ENCODE peak calls at places on chromosomes 4 and X, in eight cellular contexts. M, F, K, E, L, Q, Y and Z are unnamed samples.
A peak's percentile ranks its signal among the peaks of the same experiment; 100 is the strongest.

GRCh38 chr4:123421227-123421941 is 24.8 kb downstream of the SPRY1 start:
- DNase-seq in M (no peak), F (no peak), K (no peak), E (no peak), L (no peak), Q (no peak), Y (no peak), Z (no peak)

GRCh38 chr4:2341911-2342652 is 76.4 kb downstream of the ZFYVE28 start:
- DNase-seq in M (peak; percentile 23), F (no peak), K (no peak), E (no peak), L (no peak), Q (no peak), Y (peak; percentile 10), Z (no peak)

GRCh38 chr4:144449623-144450022 is 196.3 kb upstream of the HHIP start:
- DNase-seq in M (no peak), F (no peak), K (peak; percentile 42), E (no peak), L (no peak), Q (peak; percentile 53), Y (no peak), Z (no peak)

GRCh38 chr4:77354550-77354949 is 197.5 kb downstream of the CCNG2 start:
- DNase-seq in M (no peak), F (no peak), K (no peak), E (no peak), L (no peak), Q (no peak), Y (no peak), Z (no peak)

GRCh38 chrX:79325263-79325958 is 41.7 kb downstream of the ITM2A start:
- DNase-seq in M (no peak), F (no peak), K (peak; percentile 1), E (peak; percentile 31), L (no peak), Q (no peak), Y (no peak), Z (no peak)

GRCh38 chrX:69615779-69616519 is at the start of gene EDA:
- DNase-seq in M (peak; percentile 91), F (peak; percentile 1), K (peak; percentile 84), E (peak; percentile 57), L (peak; percentile 80), Q (peak; percentile 38), Y (peak; percentile 89), Z (peak; percentile 10)

GRCh38 chrX:13081385-13082285 is 37.2 kb upstream of the FAM9C start:
- DNase-seq in M (no peak), F (no peak), K (no peak), E (no peak), L (no peak), Q (no peak), Y (no peak), Z (no peak)

GRCh38 chr4:69896530-69897116 is 34.2 kb upstream of the CSN1S1 start:
- DNase-seq in M (no peak), F (no peak), K (peak; percentile 7), E (no peak), L (no peak), Q (no peak), Y (no peak), Z (no peak)

GRCh38 chr4:6608758-6609414 is 31.6 kb upstream of the MRFAP1 start:
- DNase-seq in M (peak; percentile 78), F (no peak), K (no peak), E (peak; percentile 22), L (no peak), Q (no peak), Y (no peak), Z (no peak)

GRCh38 chrX:45749375-45749774 is 548.7 kb upstream of the DIPK2B start:
- DNase-seq in M (no peak), F (no peak), K (no peak), E (no peak), L (no peak), Q (no peak), Y (no peak), Z (no peak)

GRCh38 chr4:137583650-137584049 is 51.4 kb upstream of the PCDH18 start:
- DNase-seq in M (no peak), F (no peak), K (no peak), E (no peak), L (no peak), Q (no peak), Y (no peak), Z (no peak)

GRCh38 chr4:110012917-110013316 is 100.2 kb downstream of the EGF start:
- DNase-seq in M (no peak), F (no peak), K (no peak), E (no peak), L (no peak), Q (no peak), Y (no peak), Z (no peak)

GRCh38 chr4:108620933-108621905 is 843 bp downstream of the RPL34 start:
- DNase-seq in M (no peak), F (no peak), K (peak; percentile 31), E (no peak), L (no peak), Q (no peak), Y (no peak), Z (no peak)

GRCh38 chr4:19736968-19737756 is 514.5 kb upstream of the SLIT2 start:
- DNase-seq in M (no peak), F (no peak), K (peak; percentile 45), E (no peak), L (no peak), Q (no peak), Y (no peak), Z (no peak)

GRCh38 chrX:6325437-6325836 is 96.8 kb upstream of the NLGN4X start:
- DNase-seq in M (no peak), F (no peak), K (peak; percentile 53), E (no peak), L (no peak), Q (no peak), Y (no peak), Z (no peak)

GRCh38 chr4:101282076-101282844 is 65.1 kb downstream of the PPP3CA start:
- DNase-seq in M (no peak), F (no peak), K (no peak), E (peak; percentile 15), L (no peak), Q (no peak), Y (no peak), Z (no peak)

GRCh38 chr4:90209922-90210321 is 82.7 kb downstream of the CCSER1 start:
- DNase-seq in M (no peak), F (no peak), K (peak; percentile 10), E (no peak), L (no peak), Q (no peak), Y (no peak), Z (no peak)